ENCODE peak calls at places on chromosome 4, in six cellular contexts. C, N, T, Y, K and L are unnamed samples.

GRCh38 chr4:16853653-16854052 is 44.8 kb downstream of the LDB2 start:
- DNase-seq in C (no peak), N (no peak), T (no peak), Y (no peak), K (no peak), L (no peak)

GRCh38 chr4:159305129-159305528 is 202.2 kb downstream of the RAPGEF2 start:
- DNase-seq in C (no peak), N (no peak), T (no peak), Y (no peak), K (no peak), L (no peak)

GRCh38 chr4:15423285-15423711 is 4.5 kb upstream of the C1QTNF7 start:
- DNase-seq in C (no peak), N (no peak), T (no peak), Y (no peak), K (no peak), L (no peak)

GRCh38 chr4:53307819-53308773 is 57.8 kb downstream of the SCFD2 start:
- DNase-seq in C (no peak), N (no peak), T (no peak), Y (no peak), K (no peak), L (no peak)

GRCh38 chr4:169070071-169070894 is 60.2 kb upstream of the CBR4 start:
- DNase-seq in C (peak), N (no peak), T (peak), Y (peak), K (peak), L (no peak)

GRCh38 chr4:153465922-153466636 is at the start of gene TMEM131L:
- DNase-seq in C (peak), N (peak), T (peak), Y (peak), K (no peak), L (peak)

GRCh38 chr4:180960758-180961401 is 1282.3 kb upstream of the TENM3 start:
- DNase-seq in C (no peak), N (no peak), T (no peak), Y (peak), K (no peak), L (no peak)

GRCh38 chr4:6562931-6563901 is 11.8 kb upstream of the MAN2B2 start:
- DNase-seq in C (no peak), N (no peak), T (peak), Y (no peak), K (no peak), L (no peak)

GRCh38 chr4:128301979-128302378 is 14.4 kb upstream of the PGRMC2 start:
- DNase-seq in C (no peak), N (no peak), T (no peak), Y (no peak), K (no peak), L (no peak)

GRCh38 chr4:142405021-142405991 is 440.8 kb downstream of the INPP4B start:
- DNase-seq in C (peak), N (peak), T (peak), Y (peak), K (no peak), L (peak)

GRCh38 chr4:142402925-142403324 is 443.2 kb downstream of the INPP4B start:
- DNase-seq in C (no peak), N (no peak), T (no peak), Y (peak), K (peak), L (peak)

GRCh38 chr4:142406051-142406549 is 440.0 kb downstream of the INPP4B start:
- DNase-seq in C (no peak), N (no peak), T (no peak), Y (no peak), K (peak), L (no peak)

GRCh38 chr4:142402156-142402555 is 443.9 kb downstream of the INPP4B start:
- DNase-seq in C (no peak), N (no peak), T (no peak), Y (no peak), K (no peak), L (no peak)

GRCh38 chr4:142404191-142404611 is 441.9 kb downstream of the INPP4B start:
- DNase-seq in C (peak), N (peak), T (no peak), Y (peak), K (no peak), L (no peak)
- H3K4me3 ChIP-seq in C (peak), N (no peak), T (no peak), Y (peak), K (no peak), L (peak)

DNA sequence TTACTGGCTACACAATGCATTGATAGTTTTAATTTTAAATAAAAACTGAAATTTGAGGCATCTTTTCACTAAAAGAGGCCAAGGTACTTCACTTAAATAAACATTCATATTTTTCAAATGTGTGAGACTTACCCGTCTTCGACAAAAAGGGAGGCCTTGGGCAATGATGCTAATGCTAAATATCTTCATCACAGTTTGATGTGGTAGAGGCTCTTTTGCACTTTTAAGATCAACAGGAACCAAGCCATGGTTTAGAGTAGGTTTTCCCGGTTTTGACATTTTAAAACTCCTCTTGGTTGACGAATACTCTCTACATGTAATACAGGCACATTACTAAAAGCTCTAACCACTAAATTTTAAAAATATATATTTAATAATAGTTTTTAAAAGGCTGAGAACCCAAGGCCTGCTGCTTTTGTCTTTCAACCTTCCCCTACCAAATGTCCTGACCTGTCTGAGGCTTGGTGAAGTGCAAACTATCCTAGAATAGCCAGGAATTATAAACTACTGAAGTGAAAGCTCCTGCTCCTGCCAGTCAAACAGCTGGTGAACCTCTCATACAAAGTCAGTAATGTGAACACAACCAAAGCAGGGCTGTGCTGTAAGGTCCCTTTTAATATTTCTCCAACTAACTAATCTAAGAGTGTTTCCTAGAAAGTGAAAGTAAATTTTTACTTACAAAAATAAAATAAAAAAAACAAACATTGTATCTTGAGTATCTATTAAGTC is 153.7 kb downstream of the FBXW7 start:
- DNase-seq in C (no peak), N (no peak), T (peak), Y (no peak), K (no peak), L (no peak)
- H3K4me3 ChIP-seq in C (peak), N (peak), T (no peak), Y (no peak), K (no peak), L (no peak)

GRCh38 chr4:183398298-183399129 is 45.9 kb upstream of the CDKN2AIP start:
- DNase-seq in C (peak), N (peak), T (peak), Y (peak), K (no peak), L (peak)

GRCh38 chr4:183396187-183396738 is 48.2 kb upstream of the CDKN2AIP start:
- DNase-seq in C (no peak), N (no peak), T (no peak), Y (no peak), K (no peak), L (no peak)

GRCh38 chr4:183399616-183400015 is 44.8 kb upstream of the CDKN2AIP start:
- DNase-seq in C (no peak), N (no peak), T (no peak), Y (no peak), K (no peak), L (no peak)

GRCh38 chr4:183399166-183399565 is 45.3 kb upstream of the CDKN2AIP start:
- DNase-seq in C (no peak), N (no peak), T (no peak), Y (no peak), K (no peak), L (no peak)

GRCh38 chr4:183397741-183398297 is 46.6 kb upstream of the CDKN2AIP start:
- DNase-seq in C (no peak), N (no peak), T (no peak), Y (no peak), K (no peak), L (no peak)
- H3K4me3 ChIP-seq in C (peak), N (peak), T (peak), Y (no peak), K (peak), L (peak)

GRCh38 chr4:71404049-71404448 is 65.2 kb downstream of the SLC4A4 start:
- DNase-seq in C (no peak), N (no peak), T (no peak), Y (no peak), K (no peak), L (no peak)

GRCh38 chr4:71400788-71401187 is 62.0 kb downstream of the SLC4A4 start:
- DNase-seq in C (no peak), N (no peak), T (no peak), Y (no peak), K (no peak), L (no peak)

GRCh38 chr4:71411976-71412375 is 73.2 kb downstream of the SLC4A4 start:
- DNase-seq in C (no peak), N (no peak), T (no peak), Y (no peak), K (no peak), L (no peak)

DNA sequence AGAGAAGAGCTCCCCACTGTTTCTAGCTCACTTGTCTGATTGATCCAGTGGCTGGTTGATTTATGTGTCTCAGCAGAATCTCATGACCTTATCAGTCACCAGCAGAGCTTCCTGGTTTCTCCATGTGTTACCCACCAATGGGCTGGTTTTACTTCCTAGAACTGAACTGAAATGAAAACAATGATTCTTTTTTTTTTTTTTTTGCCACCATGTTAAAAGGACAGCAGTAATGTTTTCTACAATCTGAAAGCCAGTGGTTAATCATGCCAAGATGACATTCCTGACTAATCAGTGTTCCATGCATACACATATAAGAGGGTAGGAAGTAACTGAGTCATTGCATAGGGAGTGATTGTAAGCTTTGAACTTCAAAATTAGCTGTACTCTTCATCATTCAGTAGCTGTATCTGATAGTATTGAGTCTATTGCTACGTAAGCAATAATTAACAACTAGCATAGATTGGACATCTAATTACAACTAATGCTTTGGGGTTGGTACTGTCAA is 67.7 kb downstream of the SLC4A4 start:
- DNase-seq in C (no peak), N (no peak), T (no peak), Y (peak), K (no peak), L (no peak)
- H3K4me3 ChIP-seq in C (no peak), N (no peak), T (no peak), Y (no peak), K (no peak), L (no peak)